ENCODE peak calls at places on chromosome 7, in eight cellular contexts. T, J, Q, A, Z, S, K and W are unnamed samples. For H3K27me3, the result is how much of the 10 kb centered on the place peaks cover.

GRCh38 chr7:28069788-28070187 is 110.8 kb downstream of the JAZF1 start:
- DNase-seq in T (peak), S (no peak), Q (no peak), A (no peak), K (peak), Z (peak), J (no peak), W (no peak)

GRCh38 chr7:139644191-139644590 is 120.7 kb downstream of the CLEC2L start:
- DNase-seq in A (no peak), Z (no peak), K (no peak), S (no peak), Q (no peak), J (no peak), T (no peak), W (no peak)

GRCh38 chr7:111933614-111934013 is 272.6 kb downstream of the DOCK4 start:
- DNase-seq in J (no peak), T (no peak), A (no peak), Q (no peak), Z (no peak), K (no peak), S (no peak), W (no peak)

GRCh38 chr7:42227523-42227922 is 9.5 kb downstream of the GLI3 start:
- DNase-seq in J (no peak), A (no peak), S (no peak), K (no peak), Q (peak), Z (no peak), T (peak), W (no peak)

GRCh38 chr7:38428040-38428439 is 154.6 kb upstream of the TARP start:
- DNase-seq in Z (no peak), A (no peak), J (no peak), T (no peak), Q (no peak), S (no peak), K (no peak), W (no peak)

GRCh38 chr7:32506266-32507054 is 11.2 kb downstream of the AVL9 start:
- DNase-seq in A (peak), Z (no peak), K (no peak), S (no peak), Q (no peak), J (no peak), T (peak), W (peak)

GRCh38 chr7:142880886-142881505 is 4.5 kb downstream of the TRPV6 start:
- DNase-seq in Q (peak), T (no peak), Z (no peak), S (peak), A (peak), K (no peak), J (peak), W (peak)

GRCh38 chr7:119630570-119630969 is 642.4 kb upstream of the KCND2 start:
- DNase-seq in Q (peak), A (no peak), J (no peak), Z (no peak), S (no peak), T (no peak), K (no peak), W (no peak)

GRCh38 chr7:92987095-92987494 is 130.7 kb downstream of the SAMD9 start:
- DNase-seq in J (no peak), Q (no peak), T (peak), K (no peak), Z (no peak), S (no peak), A (no peak), W (peak)

GRCh38 chr7:75599244-75599771 is 107.2 kb downstream of the SPDYE5 start:
- DNase-seq in J (no peak), T (no peak), A (peak), Q (no peak), S (no peak), Z (no peak), K (no peak), W (no peak)

GRCh38 chr7:30159698-30160143 is 24.9 kb downstream of the MTURN start:
- DNase-seq in A (no peak), T (peak), K (peak), J (no peak), S (peak), Q (peak), Z (peak), W (peak)

GRCh38 chr7:29379551-29379950 is 184.1 kb upstream of the PRR15 start:
- DNase-seq in A (no peak), Q (no peak), S (no peak), J (no peak), Z (no peak), T (no peak), K (no peak), W (no peak)

DNA sequence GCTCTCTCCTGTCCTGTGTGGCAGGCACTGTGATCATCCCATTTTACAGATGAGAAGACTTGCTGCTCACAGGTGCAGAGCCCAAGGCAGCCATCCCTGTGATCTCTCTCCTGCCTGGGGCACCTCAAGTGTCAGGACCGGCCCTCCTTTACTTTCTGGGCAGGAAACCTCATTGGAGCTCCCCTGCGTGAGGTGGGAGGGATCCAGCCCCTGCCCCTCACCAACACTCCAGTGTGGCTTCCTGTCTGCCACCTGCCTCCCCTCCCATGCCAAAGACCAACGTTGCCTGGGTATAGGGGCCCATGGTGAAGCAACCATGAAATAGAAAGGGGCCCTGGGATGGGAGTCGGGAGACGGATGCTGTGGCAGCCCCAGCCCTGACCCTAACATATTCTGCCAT is 91.2 kb upstream of the MYL10 start:
- DNase-seq in Q (no peak), J (no peak), K (no peak), T (no peak), Z (no peak), A (no peak), S (no peak), W (no peak)
- H3K27me3 ChIP-seq in Q (under half), J (under half), K (under half), T (under half), Z (under half), A (under half), S (under half), W (under half)

DNA sequence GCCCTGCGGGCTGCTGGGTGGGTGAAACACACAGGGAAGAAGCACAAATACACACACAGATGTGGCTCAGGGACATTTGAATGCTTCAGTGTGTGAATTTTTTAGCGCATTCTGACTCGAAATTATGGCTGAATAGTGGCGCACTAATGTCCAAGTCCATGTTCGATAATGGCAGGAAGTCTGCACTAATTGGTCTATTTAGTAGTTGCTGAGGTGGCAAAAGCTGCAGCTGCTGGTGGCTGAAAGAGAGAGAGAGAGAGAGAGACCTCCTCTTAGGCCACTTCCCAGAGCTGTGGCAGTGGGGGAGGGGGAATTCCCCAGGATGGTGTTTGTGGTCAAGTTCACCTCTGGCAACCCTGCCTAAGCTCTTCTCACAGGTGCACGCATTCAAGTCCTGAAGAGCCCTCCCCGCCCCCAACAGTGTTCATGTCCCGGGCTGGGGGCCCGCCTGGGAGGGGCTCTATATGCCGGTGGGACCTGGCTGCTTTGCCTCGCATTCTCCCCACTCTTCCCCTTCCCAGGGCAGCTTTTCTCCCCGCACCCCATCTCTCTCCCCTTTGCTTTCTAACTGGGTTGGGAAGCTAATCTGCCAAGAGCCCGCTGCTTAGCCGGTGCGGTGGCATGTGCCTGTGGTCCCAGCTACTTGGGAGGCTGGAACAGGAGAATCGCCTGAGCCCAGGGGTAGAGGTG is 6.0 kb upstream of the MNX1 start:
- DNase-seq in S (no peak), Q (peak), A (no peak), K (no peak), Z (no peak), J (no peak), T (no peak), W (no peak)
- H3K27me3 ChIP-seq in S (half or more), Q (half or more), A (half or more), K (half or more), Z (under half), J (half or more), T (half or more), W (half or more)

GRCh38 chr7:96996111-96996936 is 9.0 kb upstream of the DLX6 start:
- DNase-seq in Q (peak), Z (no peak), S (no peak), T (no peak), K (no peak), J (no peak), A (no peak), W (no peak)
- H3K27me3 ChIP-seq in Q (half or more), Z (under half), S (half or more), T (half or more), K (half or more), J (half or more), A (half or more), W (half or more)

GRCh38 chr7:5597772-5598171 is 174.1 kb upstream of the TNRC18 start:
- DNase-seq in A (no peak), K (no peak), S (no peak), Z (peak), Q (no peak), J (no peak), T (peak), W (peak)

GRCh38 chr7:5596896-5597246 is 173.2 kb upstream of the TNRC18 start:
- DNase-seq in S (no peak), A (no peak), K (no peak), Z (peak), T (no peak), Q (no peak), J (no peak), W (no peak)

GRCh38 chr7:5595545-5596045 is 172.0 kb upstream of the TNRC18 start:
- DNase-seq in A (no peak), S (peak), T (no peak), Z (no peak), K (peak), J (no peak), Q (peak), W (no peak)

GRCh38 chr7:5596046-5596895 is 172.6 kb upstream of the TNRC18 start:
- DNase-seq in T (peak), A (peak), S (no peak), Q (peak), K (peak), Z (peak), J (peak), W (peak)

DNA sequence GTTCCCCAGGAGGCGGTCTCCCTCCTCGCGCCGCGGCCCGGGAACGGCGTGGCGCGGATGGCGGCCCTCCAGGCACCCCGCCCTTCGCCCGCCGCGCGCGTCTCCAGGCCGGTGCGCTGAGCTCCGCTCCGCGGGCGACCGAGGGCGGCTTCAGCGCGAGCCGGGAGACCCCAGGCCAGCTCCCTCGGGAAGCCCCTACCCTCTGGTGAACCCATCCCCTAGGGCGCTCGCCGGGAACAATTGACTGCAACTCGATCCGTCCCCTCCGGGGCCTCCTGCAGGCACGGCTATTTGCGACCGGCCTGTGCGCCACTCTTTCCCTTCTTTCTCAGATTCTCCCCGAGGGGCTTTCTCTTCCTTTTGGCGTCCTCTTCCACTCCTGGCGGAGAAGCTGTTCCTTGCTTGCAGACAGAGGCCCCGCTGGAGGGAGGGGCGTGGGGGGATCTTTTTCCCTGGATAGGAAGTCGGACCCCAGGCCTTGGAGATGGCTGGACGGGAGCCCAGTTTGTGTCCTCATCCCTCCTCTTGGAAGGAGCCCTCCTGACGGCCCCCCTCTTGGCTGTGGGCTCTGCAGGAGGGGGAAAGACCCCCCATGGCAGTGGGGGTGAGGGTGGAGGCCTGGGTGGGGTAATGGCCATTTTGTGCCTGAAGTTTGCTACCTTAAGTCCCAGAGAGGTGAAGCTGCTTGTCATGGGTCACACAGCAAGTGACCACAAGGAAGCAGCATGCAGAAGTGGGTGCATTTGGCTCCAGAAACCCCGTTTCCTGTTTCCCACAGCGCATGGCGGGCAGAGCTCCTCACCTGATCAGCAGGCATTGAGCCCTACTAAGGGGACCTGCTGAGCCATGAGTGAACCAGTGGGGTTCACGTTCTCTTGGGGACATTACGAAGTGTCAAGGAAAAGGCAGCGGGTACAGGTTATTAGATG is 171.2 kb upstream of the TNRC18 start:
- DNase-seq in Z (peak), K (no peak), T (peak), J (no peak), A (peak), S (no peak), Q (peak), W (peak)
- H3K27me3 ChIP-seq in Z (under half), K (under half), T (under half), J (under half), A (under half), S (under half), Q (under half), W (under half)

DNA sequence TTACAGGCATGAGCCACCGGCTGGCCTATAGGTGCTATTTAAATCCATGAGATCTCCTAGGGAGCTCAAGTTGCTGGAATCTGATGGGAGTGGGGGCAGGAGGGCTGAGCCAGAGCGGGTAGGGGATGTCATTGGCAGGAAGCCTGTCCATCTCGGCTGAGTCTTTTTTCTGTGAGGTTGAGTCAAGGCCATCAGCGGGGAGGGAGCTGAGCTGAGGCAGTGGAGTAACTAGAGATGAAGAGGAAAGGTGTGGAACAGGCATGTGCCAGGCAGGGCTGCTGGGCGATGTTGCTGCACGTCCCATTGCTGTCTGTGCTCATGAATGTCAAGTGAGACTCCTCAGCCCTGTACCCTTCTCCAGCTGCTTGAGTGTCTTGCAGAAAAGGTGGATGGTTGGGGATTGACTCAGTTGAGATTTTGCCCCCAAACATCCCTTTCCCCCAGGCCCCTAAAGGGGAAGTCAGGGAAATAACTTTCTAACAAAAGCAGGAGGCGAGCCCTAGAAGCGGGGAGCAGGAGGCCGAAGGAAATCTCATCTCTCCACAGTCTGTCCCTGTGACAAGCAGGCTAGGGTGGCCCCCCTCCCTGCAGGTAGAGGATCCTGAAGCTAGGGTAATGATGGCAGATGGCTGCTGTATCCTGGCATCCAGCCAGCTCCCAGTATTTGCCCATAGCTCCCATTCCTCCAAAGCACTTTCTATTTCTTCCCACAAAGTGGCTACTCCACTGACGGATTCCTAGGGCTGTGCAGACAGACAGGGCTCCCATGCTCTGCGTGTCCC is 5.4 kb downstream of the ATP6V1F start:
- DNase-seq in T (peak), A (no peak), K (no peak), Z (no peak), J (no peak), S (no peak), Q (peak), W (peak)
- H3K27me3 ChIP-seq in T (under half), A (under half), K (under half), Z (under half), J (under half), S (under half), Q (under half), W (under half)

DNA sequence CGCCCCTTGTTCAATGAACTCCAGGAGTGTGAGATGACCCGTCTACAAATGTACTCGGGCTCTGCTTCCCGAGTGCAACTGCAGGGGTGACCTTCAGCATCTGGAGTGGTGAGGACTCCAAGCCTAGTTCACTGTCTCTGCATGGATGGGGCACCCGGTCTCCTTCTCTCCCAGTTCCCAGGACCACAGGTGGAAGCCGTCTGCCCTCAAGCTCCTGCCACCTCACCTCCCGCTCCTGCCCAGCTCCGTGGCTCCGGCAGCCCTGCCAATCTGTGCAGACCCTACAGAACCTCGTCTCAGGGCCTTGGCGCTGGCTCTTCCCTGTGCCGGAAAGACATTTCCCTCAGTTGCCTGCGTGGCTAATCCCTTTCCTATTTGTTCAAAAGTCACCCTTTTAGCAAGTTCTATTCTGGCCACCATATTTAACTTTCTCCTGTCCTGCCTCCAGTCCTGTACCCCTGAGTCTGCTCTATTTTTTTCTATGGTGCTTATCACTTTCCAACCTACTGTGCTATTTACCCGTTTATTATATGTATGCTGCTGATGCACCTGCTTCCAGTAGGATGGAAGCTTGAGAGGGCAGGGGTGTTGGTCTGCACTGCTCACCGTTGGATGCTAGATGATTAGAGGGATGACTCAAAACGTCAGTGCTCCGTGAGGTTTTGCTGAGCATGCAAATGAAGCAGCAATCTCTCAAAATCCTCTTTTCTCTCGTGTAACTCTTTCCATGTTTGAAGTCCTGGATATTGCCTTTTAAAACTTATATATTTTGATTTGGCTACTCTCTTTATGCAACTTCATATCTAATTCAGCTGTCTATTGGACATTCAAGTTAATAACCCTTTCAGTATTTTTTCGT is 641.4 kb downstream of the ACTR3B start:
- DNase-seq in T (no peak), J (no peak), Q (no peak), A (no peak), Z (no peak), K (no peak), S (no peak), W (no peak)
- H3K27me3 ChIP-seq in T (under half), J (under half), Q (under half), A (under half), Z (under half), K (under half), S (under half), W (under half)

GRCh38 chr7:47458057-47458456 is 123.9 kb downstream of the TNS3 start:
- DNase-seq in T (peak), A (peak), S (no peak), K (peak), J (no peak), Z (no peak), Q (no peak), W (peak)

GRCh38 chr7:47461161-47461560 is 120.8 kb downstream of the TNS3 start:
- DNase-seq in S (no peak), Z (peak), T (peak), J (no peak), A (no peak), Q (no peak), K (peak), W (peak)

GRCh38 chr7:47458486-47458885 is 123.4 kb downstream of the TNS3 start:
- DNase-seq in S (no peak), A (no peak), K (no peak), J (no peak), T (no peak), Q (no peak), Z (no peak), W (no peak)

GRCh38 chr7:47464266-47464665 is 117.6 kb downstream of the TNS3 start:
- DNase-seq in Q (no peak), K (no peak), J (no peak), T (no peak), S (no peak), Z (no peak), A (no peak), W (no peak)

GRCh38 chr7:47460251-47460989 is 121.5 kb downstream of the TNS3 start:
- DNase-seq in T (no peak), A (no peak), K (no peak), S (no peak), J (no peak), Z (no peak), Q (no peak), W (no peak)
- H3K27me3 ChIP-seq in T (under half), A (under half), K (under half), S (under half), J (under half), Z (under half), Q (under half), W (under half)

GRCh38 chr7:45588466-45588865 is 14.3 kb downstream of the ADCY1 start:
- DNase-seq in S (no peak), Q (no peak), A (no peak), T (no peak), J (no peak), K (no peak), Z (no peak), W (no peak)
- H3K27me3 ChIP-seq in S (under half), Q (under half), A (under half), T (under half), J (under half), K (under half), Z (under half), W (under half)